ENCODE peak calls at places on chromosomes 13 and 19, in ten cellular contexts. X is endothelial cell of umbilical vein; H is HTR-8/SVneo; Y is activated CD8-positive, alpha-beta memory T cell treated with anti-CD3 and anti-CD28 coated beads, Interleukin-2, amount 50 U/mL, for 4 hours; M is astrocyte of the spinal cord; J is AG09319; L is PC-3; C is activated gamma-delta T cell treated with anti-CD3 and anti-CD28 coated beads, Interleukin-2, amount 50 U/mL, for 16 hours; K is nucleus accumbens; W is heart left ventricle. P is an unnamed sample.

GRCh38 chr13:110454956-110455355 is 106.6 kb downstream of the RAB20 start:
- DNase-seq in W (no peak), L (no peak), M (no peak), H (no peak), X (no peak), J (no peak), C (no peak), K (no peak), Y (no peak), P (no peak)

GRCh38 chr19:48501961-48502719 is 9.5 kb downstream of the LMTK3 start:
- DNase-seq in M (no peak), C (no peak), X (no peak), W (no peak), J (no peak), Y (peak), L (peak), H (no peak), K (no peak), P (no peak)

GRCh38 chr13:40682449-40683240 is 16.2 kb upstream of the FOXO1 start:
- DNase-seq in Y (no peak), H (no peak), J (no peak), M (peak), K (no peak), W (no peak), X (peak), C (no peak), L (peak), P (no peak)

GRCh38 chr13:94558721-94559120 is 37.2 kb downstream of the TGDS start:
- DNase-seq in Y (no peak), C (no peak), W (no peak), J (no peak), M (no peak), L (no peak), X (no peak), K (no peak), H (no peak), P (no peak)

GRCh38 chr19:50449236-50449899 is 16.7 kb downstream of the MYBPC2 start:
- DNase-seq in C (no peak), W (no peak), K (no peak), H (no peak), J (no peak), M (no peak), Y (no peak), L (peak), X (no peak), P (no peak)

GRCh38 chr19:17933414-17934129 is 757 bp downstream of the CCDC124 start:
- DNase-seq in Y (no peak), X (no peak), W (no peak), M (no peak), J (no peak), L (peak), K (no peak), H (no peak), C (no peak), P (no peak)

GRCh38 chr19:7705387-7706187 is 3.7 kb upstream of the FCER2 start:
- DNase-seq in Y (peak), W (peak), X (no peak), J (no peak), H (no peak), L (no peak), M (no peak), K (no peak), C (peak), P (no peak)

GRCh38 chr19:38210458-38210987 is 13.5 kb downstream of the DPF1 start:
- DNase-seq in Y (no peak), M (peak), H (no peak), C (no peak), X (no peak), J (no peak), K (peak), L (no peak), W (peak), P (no peak)

GRCh38 chr13:51523082-51523518 is 61.2 kb upstream of the WDFY2 start:
- DNase-seq in H (peak), J (no peak), X (no peak), L (peak), C (no peak), K (no peak), M (peak), Y (no peak), W (peak), P (no peak)